ENCODE peak calls at places on chromosome 17, in nine cellular contexts. E, P, C, N, G, D, X, L and U are unnamed samples.

GRCh38 chr17:31663576-31663975 is 195.5 kb downstream of the COPRS start:
- DNase-seq in E (no peak), X (no peak), N (no peak), G (peak; percentile 28), L (no peak), P (no peak), D (no peak), C (no peak), U (no peak)

GRCh38 chr17:34464812-34465211 is 101.8 kb upstream of the CCL1 start:
- DNase-seq in N (no peak), D (no peak), P (no peak), C (no peak), E (no peak), G (no peak), L (no peak), X (no peak), U (no peak)

GRCh38 chr17:45136846-45137560 is 1.5 kb downstream of the ACBD4 start:
- DNase-seq in G (no peak), L (no peak), C (no peak), D (no peak), E (no peak), X (no peak), N (peak; percentile 46), P (no peak), U (no peak)

GRCh38 chr17:19664821-19665181 is 16.2 kb downstream of the ALDH3A2 start:
- DNase-seq in X (no peak), D (no peak), E (no peak), C (no peak), N (no peak), L (no peak), P (no peak), G (no peak), U (no peak)

GRCh38 chr17:77353684-77354419 is 213.1 kb downstream of the SEC14L1 start:
- DNase-seq in X (no peak), L (peak; percentile 26), C (no peak), N (no peak), G (peak; percentile 53), E (no peak), P (no peak), D (no peak), U (no peak)

GRCh38 chr17:58403312-58403711 is 14.0 kb downstream of the RNF43 start:
- DNase-seq in X (no peak), L (no peak), E (no peak), D (no peak), N (no peak), G (no peak), P (no peak), C (no peak), U (no peak)

GRCh38 chr17:45316271-45317112 is at the start of gene MAP3K14:
- DNase-seq in E (peak; percentile 75), L (peak; percentile 72), D (peak; percentile 79), X (no peak), N (no peak), C (peak; percentile 89), G (peak; percentile 64), P (peak; percentile 79), U (peak; percentile 63)

GRCh38 chr17:2183346-2183745 is 120.2 kb downstream of the SMG6 start:
- DNase-seq in N (no peak), G (peak; percentile 81), C (no peak), E (no peak), P (no peak), X (no peak), L (no peak), D (no peak), U (no peak)

GRCh38 chr17:82848022-82848592 is 8.3 kb upstream of the ZNF750 start:
- DNase-seq in D (no peak), L (peak; percentile 66), X (no peak), C (peak; percentile 87), N (peak; percentile 87), G (peak; percentile 79), P (peak; percentile 45), E (no peak), U (no peak)

GRCh38 chr17:16986391-16986790 is 14.5 kb upstream of the TNFRSF13B start:
- DNase-seq in L (no peak), E (no peak), D (no peak), G (peak; percentile 52), N (no peak), X (no peak), P (no peak), C (no peak), U (no peak)

GRCh38 chr17:62804822-62805221 is 3.3 kb downstream of the MARCHF10 start:
- DNase-seq in G (peak; percentile 75), C (no peak), P (no peak), D (no peak), L (no peak), N (no peak), X (no peak), E (no peak), U (no peak)

GRCh38 chr17:32152130-32152529 is 9.8 kb downstream of the RHOT1 start:
- DNase-seq in G (no peak), N (peak; percentile 58), D (no peak), X (no peak), E (peak; percentile 56), P (peak; percentile 67), C (no peak), L (no peak), U (no peak)

GRCh38 chr17:7632492-7632894 is 2.6 kb downstream of the SHBG start:
- DNase-seq in N (no peak), D (peak; percentile 62), E (no peak), X (peak; percentile 36), L (no peak), C (no peak), P (peak; percentile 52), G (peak; percentile 54), U (no peak)

GRCh38 chr17:48198950-48199541 is 91.5 kb downstream of the SNX11 start:
- DNase-seq in P (no peak), N (no peak), X (no peak), G (no peak), C (no peak), L (no peak), D (no peak), E (no peak), U (no peak)

GRCh38 chr17:50559674-50560184 is 786 bp upstream of the CACNA1G start:
- DNase-seq in P (peak; percentile 58), N (peak; percentile 63), G (peak; percentile 5), E (peak; percentile 97), D (no peak), C (no peak), X (peak; percentile 16), L (peak; percentile 79), U (no peak)

GRCh38 chr17:11245792-11246191 is 4.8 kb downstream of the SHISA6 start:
- DNase-seq in L (no peak), P (no peak), X (no peak), C (no peak), G (no peak), N (no peak), D (no peak), E (no peak), U (no peak)
- H3K9me3 ChIP-seq in L (no peaks in the 10 kb centered on the region), P (no peaks in the 10 kb centered on the region), X (no peaks in the 10 kb centered on the region), C (no peaks in the 10 kb centered on the region), G (peaks cover 32% of the 10 kb centered on the region), N (no peaks in the 10 kb centered on the region), D (no peaks in the 10 kb centered on the region), E (no peaks in the 10 kb centered on the region), U (no peaks in the 10 kb centered on the region)

GRCh38 chr17:21823643-21824042 is 131.3 kb downstream of the KCNJ18 start:
- DNase-seq in N (no peak), C (no peak), L (no peak), D (no peak), G (no peak), X (no peak), E (no peak), P (no peak), U (no peak)
- H3K9me3 ChIP-seq in N (no peaks in the 10 kb centered on the region), C (no peaks in the 10 kb centered on the region), L (no peaks in the 10 kb centered on the region), D (no peaks in the 10 kb centered on the region), G (peaks cover 11% of the 10 kb centered on the region), X (no peaks in the 10 kb centered on the region), E (no peaks in the 10 kb centered on the region), P (no peaks in the 10 kb centered on the region), U (no peaks in the 10 kb centered on the region)

DNA sequence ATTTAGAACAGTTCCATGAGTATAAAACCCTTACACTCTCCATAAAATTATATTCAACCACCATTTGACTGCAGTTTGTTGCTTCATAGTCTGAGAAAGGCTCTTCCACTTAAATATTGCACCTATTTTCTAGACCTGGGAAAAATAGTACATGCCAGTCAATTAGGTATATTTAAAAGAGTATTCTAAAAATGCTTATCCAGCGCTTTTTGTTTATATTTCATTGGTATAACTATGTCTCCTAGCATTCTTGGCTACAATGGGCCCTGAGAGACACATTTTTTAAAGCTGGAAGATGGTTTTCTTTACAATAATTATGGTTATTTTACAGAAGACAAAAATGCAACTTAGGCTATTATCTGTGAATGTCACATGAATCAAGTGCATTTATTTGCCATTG is 439.4 kb downstream of the KCNJ18 start:
- DNase-seq in P (no peak), N (no peak), C (no peak), L (no peak), X (no peak), G (no peak), D (no peak), E (no peak), U (no peak)
- H3K9me3 ChIP-seq in P (no peaks in the 10 kb centered on the region), N (no peaks in the 10 kb centered on the region), C (peaks cover 64% of the 10 kb centered on the region), L (no peaks in the 10 kb centered on the region), X (peaks cover 28% of the 10 kb centered on the region), G (peaks cover 8% of the 10 kb centered on the region), D (peaks cover 9% of the 10 kb centered on the region), E (no peaks in the 10 kb centered on the region), U (no peaks in the 10 kb centered on the region)

GRCh38 chr17:72879877-72880276 is 212.6 kb downstream of the SLC39A11 start:
- DNase-seq in E (no peak), P (no peak), L (no peak), G (no peak), N (no peak), D (no peak), X (no peak), C (no peak), U (no peak)

GRCh38 chr17:72877348-72877747 is 215.1 kb downstream of the SLC39A11 start:
- DNase-seq in P (no peak), D (no peak), E (no peak), L (no peak), C (no peak), N (no peak), X (no peak), G (no peak), U (no peak)

GRCh38 chr17:72883351-72883750 is 209.1 kb downstream of the SLC39A11 start:
- DNase-seq in G (no peak), P (no peak), L (no peak), X (no peak), D (no peak), N (no peak), E (no peak), C (no peak), U (no peak)

GRCh38 chr17:72876413-72876812 is 216.1 kb downstream of the SLC39A11 start:
- DNase-seq in L (no peak), D (no peak), N (no peak), C (no peak), X (no peak), P (no peak), E (no peak), G (no peak), U (no peak)

DNA sequence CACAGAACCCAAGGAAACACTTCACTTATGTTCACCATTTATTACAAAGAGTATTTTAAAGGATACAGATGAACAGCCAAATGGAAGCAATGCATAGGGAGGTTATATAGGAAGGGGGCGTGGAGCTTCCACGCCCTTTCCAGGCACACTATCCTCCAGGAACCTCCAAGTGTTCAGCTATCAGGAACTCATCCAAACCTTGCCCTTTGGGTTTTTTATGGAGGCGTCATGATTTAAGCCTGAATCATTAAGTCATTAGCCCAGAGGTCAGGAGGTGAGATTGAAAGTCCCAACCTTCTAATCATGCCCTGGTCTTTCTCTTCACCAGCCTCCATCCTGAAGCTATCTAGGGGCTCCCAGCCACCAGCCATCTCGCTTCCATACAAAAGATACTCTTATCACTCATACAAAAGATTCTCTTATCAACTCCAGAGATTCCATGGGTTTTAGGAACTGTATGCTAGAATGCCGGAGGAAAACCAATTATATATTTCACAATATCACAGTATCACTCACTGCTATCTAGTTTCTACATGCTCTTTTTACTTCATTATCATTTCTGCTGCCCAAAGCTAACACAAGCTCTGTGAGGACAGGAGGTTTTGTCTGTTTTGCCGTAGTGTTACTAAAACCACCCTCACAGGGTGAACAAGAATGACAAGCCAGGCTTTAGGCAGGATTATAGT is 213.4 kb downstream of the SLC39A11 start:
- DNase-seq in C (no peak), N (no peak), P (no peak), X (no peak), D (no peak), E (no peak), G (no peak), L (no peak), U (no peak)
- H3K9me3 ChIP-seq in C (peaks cover 43% of the 10 kb centered on the region), N (peaks cover 6% of the 10 kb centered on the region), P (no peaks in the 10 kb centered on the region), X (peaks cover 38% of the 10 kb centered on the region), D (peaks cover 17% of the 10 kb centered on the region), E (peaks cover 23% of the 10 kb centered on the region), G (peaks cover 15% of the 10 kb centered on the region), L (no peaks in the 10 kb centered on the region), U (no peaks in the 10 kb centered on the region)